ENCODE peak calls at places on chromosomes 1 and 21, in six cellular contexts. I, V, F, G, A and T are unnamed samples. For H3K9me3, the result is how much of the 10 kb centered on the place peaks cover.

GRCh38 chr1:44072204-44072603 is 40.9 kb upstream of the SLC6A9 start:
- DNase-seq in I (no peak), V (peak), F (no peak), G (no peak), A (no peak), T (peak)

GRCh38 chr1:215987092-215987855 is 420.2 kb downstream of the KCTD3 start:
- DNase-seq in I (no peak), V (peak), F (no peak), G (peak), A (no peak), T (no peak)

GRCh38 chr21:34801519-34802132 is 132.8 kb downstream of the CLIC6 start:
- DNase-seq in I (peak), V (no peak), F (no peak), G (peak), A (no peak), T (no peak)

GRCh38 chr1:246165826-246166709 is 341.0 kb downstream of the SMYD3 start:
- DNase-seq in I (peak), V (no peak), F (peak), G (peak), A (peak), T (no peak)

GRCh38 chr1:56645663-56646330 is 683 bp downstream of the PRKAA2 start:
- DNase-seq in I (peak), V (no peak), F (no peak), G (no peak), A (peak), T (peak)

GRCh38 chr1:230543085-230543484 is 99.2 kb upstream of the COG2 start:
- DNase-seq in I (no peak), V (no peak), F (peak), G (no peak), A (no peak), T (no peak)

GRCh38 chr1:154911691-154912550 is 24.6 kb downstream of the PMVK start:
- DNase-seq in I (no peak), V (no peak), F (no peak), G (no peak), A (no peak), T (no peak)

GRCh38 chr1:172354291-172354940 is 66.1 kb upstream of the C1orf105 start:
- DNase-seq in I (no peak), V (no peak), F (no peak), G (no peak), A (no peak), T (no peak)

GRCh38 chr1:26723013-26723991 is 27.5 kb downstream of the ARID1A start:
- DNase-seq in I (peak), V (peak), F (peak), G (peak), A (peak), T (peak)

GRCh38 chr1:14961661-14962267 is 191.8 kb upstream of the TMEM51 start:
- DNase-seq in I (no peak), V (no peak), F (no peak), G (no peak), A (no peak), T (no peak)

GRCh38 chr1:152440635-152441471 is 26.8 kb upstream of the CRNN start:
- DNase-seq in I (peak), V (peak), F (peak), G (no peak), A (peak), T (no peak)

GRCh38 chr1:55703726-55704363 is 488.7 kb upstream of the USP24 start:
- DNase-seq in I (no peak), V (no peak), F (no peak), G (no peak), A (no peak), T (no peak)

GRCh38 chr1:25615172-25615541 is 1.4 kb upstream of the MAN1C1 start:
- DNase-seq in I (no peak), V (no peak), F (no peak), G (no peak), A (no peak), T (no peak)

GRCh38 chr1:17475729-17476128 is 36.3 kb upstream of the RCC2 start:
- DNase-seq in I (peak), V (peak), F (no peak), G (peak), A (no peak), T (peak)

GRCh38 chr1:207962716-207963428 is 51.9 kb upstream of the CD34 start:
- DNase-seq in I (no peak), V (peak), F (peak), G (peak), A (peak), T (no peak)

GRCh38 chr21:34589511-34590282 is 25.2 kb downstream of the RCAN1 start:
- DNase-seq in I (no peak), V (no peak), F (no peak), G (no peak), A (no peak), T (no peak)

GRCh38 chr21:28992526-28993292 is at the start of gene LTN1:
- DNase-seq in I (peak), V (peak), F (peak), G (peak), A (peak), T (peak)

GRCh38 chr21:42480736-42481135 is 15.3 kb downstream of the RSPH1 start:
- DNase-seq in I (no peak), V (no peak), F (no peak), G (no peak), A (no peak), T (no peak)

GRCh38 chr21:38498057-38498833 is at the start of gene ERG:
- DNase-seq in I (no peak), V (no peak), F (peak), G (no peak), A (no peak), T (peak)

GRCh38 chr1:246680180-246680579 is 44.0 kb upstream of the SCCPDH start:
- DNase-seq in I (no peak), V (peak), F (no peak), G (no peak), A (no peak), T (peak)

GRCh38 chr21:45796003-45796402 is 152.5 kb downstream of the PCBP3 start:
- DNase-seq in I (no peak), V (no peak), F (no peak), G (no peak), A (no peak), T (no peak)

GRCh38 chr1:113007706-113008364 is 51.8 kb upstream of the SLC16A1 start:
- DNase-seq in I (no peak), V (peak), F (no peak), G (no peak), A (no peak), T (no peak)

GRCh38 chr1:15070145-15070748 is 83.3 kb upstream of the TMEM51 start:
- DNase-seq in I (no peak), V (no peak), F (no peak), G (no peak), A (no peak), T (no peak)

GRCh38 chr21:34968414-34969333 is 80.4 kb downstream of the RUNX1 start:
- DNase-seq in I (no peak), V (no peak), F (no peak), G (no peak), A (no peak), T (no peak)

GRCh38 chr1:94884101-94884875 is 42.6 kb downstream of the CNN3 start:
- DNase-seq in I (no peak), V (peak), F (no peak), G (peak), A (no peak), T (peak)

GRCh38 chr1:79128726-79129125 is 122.2 kb upstream of the ADGRL4 start:
- DNase-seq in I (peak), V (peak), F (no peak), G (no peak), A (no peak), T (peak)

GRCh38 chr1:201737350-201738060 is 91.5 kb upstream of the IPO9 start:
- DNase-seq in I (no peak), V (peak), F (no peak), G (peak), A (peak), T (peak)

GRCh38 chr1:35524106-35524505 is 33.1 kb downstream of the KIAA0319L start:
- DNase-seq in I (no peak), V (no peak), F (no peak), G (no peak), A (no peak), T (no peak)

GRCh38 chr1:35518183-35518582 is 39.0 kb downstream of the KIAA0319L start:
- DNase-seq in I (no peak), V (no peak), F (no peak), G (no peak), A (no peak), T (no peak)

DNA sequence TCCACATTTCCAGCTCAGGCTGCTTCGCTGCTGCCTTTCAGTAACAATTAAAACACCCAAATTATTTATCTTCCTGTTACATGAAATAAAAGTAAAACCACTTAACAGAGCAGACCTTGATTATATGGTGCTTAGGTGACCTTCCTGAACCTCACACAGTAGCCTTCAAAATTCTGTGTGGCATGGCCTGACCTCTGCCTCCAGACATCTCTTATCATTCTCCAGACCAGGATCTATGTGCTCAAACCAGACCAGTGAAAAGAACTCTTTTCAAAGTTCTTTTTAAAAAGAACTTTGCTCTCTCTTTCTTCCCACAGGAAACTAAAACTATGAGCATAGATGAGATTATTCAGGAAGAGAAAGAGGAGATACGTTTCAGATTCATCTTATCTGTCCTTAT is 37.8 kb downstream of the KIAA0319L start:
- DNase-seq in I (no peak), V (no peak), F (no peak), G (no peak), A (no peak), T (no peak)
- TF ChIP-seq CTCF in I (no peak), V (no peak), F (no peak), G (no peak), A (no peak), T (no peak)

GRCh38 chr1:164590592-164590991 is 31.6 kb downstream of the PBX1 start:
- DNase-seq in I (no peak), V (no peak), F (peak), G (no peak), A (no peak), T (no peak)

GRCh38 chr1:164589408-164589807 is 30.4 kb downstream of the PBX1 start:
- DNase-seq in I (no peak), V (no peak), F (peak), G (no peak), A (no peak), T (no peak)

GRCh38 chr1:164588388-164589341 is 29.7 kb downstream of the PBX1 start:
- DNase-seq in I (peak), V (peak), F (peak), G (peak), A (peak), T (peak)

GRCh38 chr1:164591858-164592257 is 32.9 kb downstream of the PBX1 start:
- DNase-seq in I (no peak), V (peak), F (no peak), G (no peak), A (no peak), T (peak)

DNA sequence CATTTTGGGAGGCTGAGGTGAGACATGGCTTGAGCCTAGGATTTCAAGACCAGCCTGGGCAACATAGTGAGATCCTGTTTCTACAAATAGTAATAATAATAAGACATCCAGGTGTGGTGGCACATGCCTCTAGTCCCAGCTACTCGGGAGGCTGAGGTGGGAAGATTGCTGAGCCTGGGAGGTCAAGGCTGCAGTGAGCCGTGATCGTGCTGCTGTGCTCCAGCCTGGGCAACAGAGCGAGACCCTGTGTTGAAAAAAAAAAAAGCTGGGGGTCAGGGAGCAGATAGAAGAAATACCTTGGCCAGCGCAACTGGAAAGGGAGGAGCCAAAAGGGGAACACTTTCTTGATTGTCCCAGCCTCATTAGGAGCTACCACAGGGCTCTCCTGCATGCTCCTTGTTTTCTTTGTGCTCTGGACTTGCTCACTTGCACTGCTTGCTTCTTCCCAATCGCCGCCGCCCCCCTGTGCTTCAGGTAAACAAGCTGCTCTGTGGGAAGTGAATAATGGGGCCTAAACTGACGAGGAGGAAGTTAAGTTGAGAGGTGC is 31.1 kb downstream of the PBX1 start:
- DNase-seq in I (no peak), V (no peak), F (peak), G (no peak), A (no peak), T (no peak)
- H3K4me3 ChIP-seq in I (no peak), V (no peak), F (no peak), G (no peak), A (no peak), T (no peak)

GRCh38 chr1:179474713-179475112 is 101.0 kb downstream of the NPHS2 start:
- DNase-seq in I (no peak), V (no peak), F (no peak), G (no peak), A (no peak), T (no peak)

GRCh38 chr1:179478370-179478769 is 97.4 kb downstream of the NPHS2 start:
- DNase-seq in I (no peak), V (no peak), F (no peak), G (no peak), A (no peak), T (no peak)

GRCh38 chr1:179476484-179476883 is 99.3 kb downstream of the NPHS2 start:
- DNase-seq in I (no peak), V (no peak), F (no peak), G (no peak), A (no peak), T (no peak)
- H3K9me3 ChIP-seq in I (under half), V (under half), F (under half), G (under half), A (under half), T (under half)

DNA sequence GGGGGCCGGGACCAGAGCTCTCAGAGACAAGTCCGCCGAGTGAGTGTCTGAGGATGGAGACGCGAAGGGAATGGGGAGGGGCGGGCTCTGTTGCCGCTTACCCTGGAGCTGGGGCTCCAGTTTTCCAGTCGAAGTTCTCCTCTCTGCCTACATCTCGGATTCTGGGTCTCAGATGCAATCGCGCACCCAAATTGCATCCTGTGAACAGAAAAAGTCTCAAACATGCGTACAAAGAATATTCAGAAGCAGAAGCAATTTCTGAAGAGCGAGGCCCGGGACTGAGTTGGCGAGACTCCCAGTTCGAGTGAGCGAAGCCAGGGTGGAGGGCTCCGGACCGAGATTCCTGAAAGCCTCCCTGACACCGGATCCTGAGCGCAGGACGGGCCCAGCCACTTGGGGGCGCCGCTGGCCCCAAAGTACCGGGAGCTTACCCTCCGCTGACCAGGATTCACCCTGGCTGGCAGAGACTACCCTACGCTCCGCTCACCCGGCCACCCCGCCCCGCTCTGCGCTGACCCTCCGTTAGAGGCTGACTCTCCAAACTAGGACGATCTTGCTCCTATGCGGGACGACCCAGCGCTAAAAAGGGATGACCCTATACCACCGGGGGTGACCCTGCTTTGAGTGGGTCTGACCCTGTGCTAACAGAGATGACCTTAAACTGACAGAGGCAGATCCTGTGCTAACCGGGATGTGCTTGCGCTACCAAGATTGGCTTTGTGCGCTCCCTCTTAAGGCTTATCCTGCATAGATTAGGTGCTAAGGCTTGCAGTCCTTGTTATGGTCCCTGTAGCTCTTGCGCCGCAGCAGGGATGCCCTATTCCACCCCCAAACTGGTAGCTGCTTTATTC is 12.1 kb downstream of the FOXD2 start:
- DNase-seq in I (peak), V (no peak), F (no peak), G (peak), A (peak), T (peak)
- TF ChIP-seq CTCF in I (peak), V (peak), F (peak), G (peak), A (peak), T (peak)